ENCODE peak calls at places on chromosomes 4 and X, in seven cellular contexts. N, O, R, Y, V, A and J are unnamed samples.

GRCh38 chrX:116232833-116233232 is 62.3 kb downstream of the AGTR2 start:
- DNase-seq in Y (no peak), V (no peak), R (no peak), O (no peak), N (no peak), A (no peak), J (no peak)

GRCh38 chrX:66728818-66729271 is 90.0 kb upstream of the EDA2R start:
- DNase-seq in A (peak; percentile 2), R (peak; percentile 28), O (peak; percentile 64), Y (peak; percentile 87), V (peak; percentile 40), N (peak; percentile 10), J (peak; percentile 68)

GRCh38 chr4:101326586-101326985 is 20.7 kb downstream of the PPP3CA start:
- DNase-seq in R (no peak), V (no peak), N (no peak), O (no peak), Y (no peak), A (no peak), J (no peak)

GRCh38 chr4:1810765-1811164 is 17.7 kb downstream of the FGFR3 start:
- DNase-seq in V (no peak), R (no peak), A (no peak), O (no peak), Y (no peak), N (no peak), J (no peak)

GRCh38 chr4:15976456-15977096 is 13.6 kb upstream of the FGFBP2 start:
- DNase-seq in V (no peak), O (no peak), R (no peak), Y (no peak), N (no peak), A (no peak), J (no peak)

GRCh38 chr4:70705146-70705855 is 16.5 kb upstream of the RUFY3 start:
- DNase-seq in Y (peak; percentile 95), O (peak; percentile 83), V (peak; percentile 87), R (peak; percentile 65), N (peak; percentile 44), A (peak; percentile 66), J (peak; percentile 71)

GRCh38 chrX:11540532-11541377 is 125.0 kb downstream of the ARHGAP6 start:
- DNase-seq in R (no peak), Y (no peak), O (no peak), A (no peak), V (peak; percentile 42), N (no peak), J (no peak)

GRCh38 chr4:46993075-46994006 is at the start of gene GABRA4:
- DNase-seq in V (peak; percentile 21), R (peak; percentile 13), Y (no peak), A (no peak), O (no peak), N (no peak), J (no peak)

GRCh38 chrX:42093756-42094155 is 170.4 kb upstream of the CASK start:
- DNase-seq in R (no peak), V (no peak), O (no peak), A (no peak), Y (no peak), N (no peak), J (no peak)

GRCh38 chrX:105822138-105823091 is at the start of gene NRK:
- DNase-seq in R (peak; percentile 10), Y (no peak), V (peak; percentile 40), O (peak; percentile 63), A (peak; percentile 0), N (no peak), J (no peak)

GRCh38 chr4:119663160-119663788 is 34.7 kb upstream of the PDE5A start:
- DNase-seq in A (no peak), R (no peak), V (no peak), Y (no peak), N (no peak), O (no peak), J (no peak)

GRCh38 chrX:40079572-40079971 is 18.2 kb downstream of the BCOR start:
- DNase-seq in R (no peak), O (no peak), A (no peak), Y (no peak), N (no peak), V (no peak), J (no peak)

GRCh38 chr4:170038232-170038631 is 12.0 kb upstream of the MFAP3L start:
- DNase-seq in O (no peak), N (no peak), Y (no peak), A (no peak), R (no peak), V (no peak), J (no peak)

GRCh38 chr4:87007345-87008181 is 72.8 kb downstream of the AFF1 start:
- DNase-seq in V (peak; percentile 77), O (peak; percentile 79), R (no peak), A (peak; percentile 31), N (no peak), Y (peak; percentile 94), J (peak; percentile 31)

GRCh38 chr4:182593864-182594263 is 323.3 kb downstream of the DCTD start:
- DNase-seq in N (no peak), Y (no peak), A (no peak), O (no peak), V (no peak), R (no peak), J (no peak)